ENCODE peak calls at places on chromosomes 11 and 22, in four cellular contexts. One of them, this sample, is unnamed.

GRCh38 chr22:32888976-32889375 is 87.5 kb downstream of the TIMP3 start:
- DNase-seq in upper lobe of right lung: no peak
- DNase-seq in tibial artery: no peak
- DNase-seq in BE2C: no peak
- DNase-seq in this sample: no peak

GRCh38 chr11:30801357-30801756 is 215.2 kb upstream of the MPPED2 start:
- DNase-seq in tibial artery: no peak
- DNase-seq in BE2C: no peak
- DNase-seq in upper lobe of right lung: no peak
- DNase-seq in this sample: no peak

GRCh38 chr22:29912605-29913398 is 29.8 kb downstream of the MTMR3 start:
- DNase-seq in tibial artery: no peak
- DNase-seq in BE2C: no peak
- DNase-seq in upper lobe of right lung: no peak
- DNase-seq in this sample: no peak

GRCh38 chr11:63504054-63504453 is 1.8 kb upstream of the LGALS12 start:
- DNase-seq in tibial artery: no peak
- DNase-seq in BE2C: no peak
- DNase-seq in upper lobe of right lung: no peak
- DNase-seq in this sample: no peak

GRCh38 chr11:119339581-119340334 is 925 bp downstream of the C1QTNF5 start:
- DNase-seq in BE2C: peak; percentile 76
- DNase-seq in upper lobe of right lung: peak; percentile 89
- DNase-seq in tibial artery: peak; percentile 84
- DNase-seq in this sample: peak; percentile 81

GRCh38 chr11:67271548-67272284 is 5.4 kb downstream of the GRK2 start:
- DNase-seq in tibial artery: peak; percentile 90
- DNase-seq in upper lobe of right lung: peak; percentile 67
- DNase-seq in BE2C: peak; percentile 88
- DNase-seq in this sample: no peak

GRCh38 chr11:110989734-110990133 is 255.8 kb upstream of the POU2AF2 start:
- DNase-seq in tibial artery: no peak
- DNase-seq in BE2C: no peak
- DNase-seq in upper lobe of right lung: no peak
- DNase-seq in this sample: no peak

GRCh38 chr11:83566948-83567347 is 280.8 kb upstream of the CCDC90B start:
- DNase-seq in upper lobe of right lung: no peak
- DNase-seq in BE2C: no peak
- DNase-seq in tibial artery: no peak
- DNase-seq in this sample: no peak

GRCh38 chr11:118076754-118077281 is at the start of gene TMPRSS4:
- DNase-seq in upper lobe of right lung: no peak
- DNase-seq in BE2C: no peak
- DNase-seq in tibial artery: no peak
- DNase-seq in this sample: no peak

GRCh38 chr11:40417627-40418026 is 1041.8 kb downstream of the LRRC4C start:
- DNase-seq in upper lobe of right lung: no peak
- DNase-seq in BE2C: no peak
- DNase-seq in tibial artery: no peak
- DNase-seq in this sample: no peak

GRCh38 chr11:121721961-121722360 is 269.2 kb upstream of the SORL1-AS1 start:
- DNase-seq in tibial artery: no peak
- DNase-seq in upper lobe of right lung: no peak
- DNase-seq in BE2C: no peak
- DNase-seq in this sample: no peak

GRCh38 chr11:72591785-72592490 is 82.3 kb downstream of the PDE2A start:
- DNase-seq in tibial artery: no peak
- DNase-seq in BE2C: no peak
- DNase-seq in upper lobe of right lung: no peak
- DNase-seq in this sample: no peak

GRCh38 chr11:134120143-134120850 is 51.4 kb downstream of the JAM3 start:
- DNase-seq in BE2C: no peak
- DNase-seq in upper lobe of right lung: no peak
- DNase-seq in tibial artery: peak; percentile 91
- DNase-seq in this sample: peak; percentile 53

GRCh38 chr22:19824197-19825015 is 30.3 kb downstream of the GNB1L start:
- DNase-seq in BE2C: peak; percentile 68
- DNase-seq in upper lobe of right lung: peak; percentile 57
- DNase-seq in tibial artery: peak; percentile 19
- DNase-seq in this sample: no peak

GRCh38 chr11:78265326-78265725 is 76.6 kb downstream of the USP35 start:
- DNase-seq in upper lobe of right lung: no peak
- DNase-seq in tibial artery: no peak
- DNase-seq in BE2C: no peak
- DNase-seq in this sample: no peak

GRCh38 chr11:10490398-10491232 is 35.6 kb downstream of the AMPD3 start:
- DNase-seq in tibial artery: peak; percentile 92
- DNase-seq in upper lobe of right lung: no peak
- DNase-seq in BE2C: no peak
- DNase-seq in this sample: peak; percentile 50

GRCh38 chr11:120184946-120185677 is 25.7 kb upstream of the OAF start:
- DNase-seq in upper lobe of right lung: peak; percentile 62
- DNase-seq in tibial artery: peak; percentile 70
- DNase-seq in BE2C: no peak
- DNase-seq in this sample: peak; percentile 82

GRCh38 chr22:38414009-38414395 is 41.0 kb downstream of the KCNJ4 start:
- DNase-seq in upper lobe of right lung: no peak
- DNase-seq in tibial artery: peak; percentile 23
- DNase-seq in BE2C: no peak
- DNase-seq in this sample: no peak

GRCh38 chr11:118212781-118213565 is 11.8 kb downstream of the JAML start:
- DNase-seq in tibial artery: no peak
- DNase-seq in upper lobe of right lung: no peak
- DNase-seq in BE2C: no peak
- DNase-seq in this sample: no peak

GRCh38 chr11:44621140-44621681 is 55.7 kb downstream of the CD82 start:
- DNase-seq in BE2C: peak; percentile 70
- DNase-seq in tibial artery: peak; percentile 82
- DNase-seq in upper lobe of right lung: peak; percentile 87
- DNase-seq in this sample: peak; percentile 80

GRCh38 chr11:74641289-74641688 is 48.9 kb downstream of the POLD3 start:
- DNase-seq in tibial artery: no peak
- DNase-seq in upper lobe of right lung: no peak
- DNase-seq in BE2C: no peak
- DNase-seq in this sample: no peak

GRCh38 chr11:20031155-20032001 is 128.9 kb downstream of the DBX1 start:
- DNase-seq in upper lobe of right lung: no peak
- DNase-seq in BE2C: no peak
- DNase-seq in tibial artery: no peak
- DNase-seq in this sample: no peak

GRCh38 chr11:64305691-64306562 is 603 bp downstream of the ESRRA start:
- DNase-seq in BE2C: peak; percentile 52
- DNase-seq in upper lobe of right lung: peak; percentile 91
- DNase-seq in tibial artery: peak; percentile 80
- DNase-seq in this sample: peak; percentile 70

GRCh38 chr22:25754527-25755202 is 12.7 kb downstream of the MYO18B start:
- DNase-seq in upper lobe of right lung: no peak
- DNase-seq in tibial artery: peak; percentile 97
- DNase-seq in BE2C: no peak
- DNase-seq in this sample: peak; percentile 84

GRCh38 chr11:65868076-65868667 is 4.4 kb downstream of the EFEMP2 start:
- DNase-seq in BE2C: peak; percentile 86
- DNase-seq in upper lobe of right lung: no peak
- DNase-seq in tibial artery: peak; percentile 69
- DNase-seq in this sample: peak; percentile 18

GRCh38 chr11:65493367-65494176 is 5.3 kb upstream of the MALAT1 start:
- DNase-seq in tibial artery: peak; percentile 97
- DNase-seq in upper lobe of right lung: peak; percentile 77
- DNase-seq in BE2C: no peak
- DNase-seq in this sample: peak; percentile 65

GRCh38 chr11:62001450-62002178 is 34.2 kb upstream of the FTH1 start:
- DNase-seq in BE2C: peak; percentile 10
- DNase-seq in tibial artery: peak; percentile 60
- DNase-seq in upper lobe of right lung: peak; percentile 66
- DNase-seq in this sample: no peak

GRCh38 chr11:14059491-14059890 is 97.0 kb downstream of the SPON1 start:
- DNase-seq in upper lobe of right lung: no peak
- DNase-seq in tibial artery: no peak
- DNase-seq in BE2C: no peak
- DNase-seq in this sample: no peak

GRCh38 chr11:19711911-19712280 is 741 bp upstream of the NAV2 start:
- DNase-seq in upper lobe of right lung: no peak
- DNase-seq in BE2C: no peak
- DNase-seq in tibial artery: no peak
- DNase-seq in this sample: no peak

GRCh38 chr11:1458340-1459218 is 28.0 kb downstream of the MOB2 start:
- DNase-seq in BE2C: peak; percentile 71
- DNase-seq in upper lobe of right lung: peak; percentile 91
- DNase-seq in tibial artery: peak; percentile 96
- DNase-seq in this sample: peak; percentile 54

DNA sequence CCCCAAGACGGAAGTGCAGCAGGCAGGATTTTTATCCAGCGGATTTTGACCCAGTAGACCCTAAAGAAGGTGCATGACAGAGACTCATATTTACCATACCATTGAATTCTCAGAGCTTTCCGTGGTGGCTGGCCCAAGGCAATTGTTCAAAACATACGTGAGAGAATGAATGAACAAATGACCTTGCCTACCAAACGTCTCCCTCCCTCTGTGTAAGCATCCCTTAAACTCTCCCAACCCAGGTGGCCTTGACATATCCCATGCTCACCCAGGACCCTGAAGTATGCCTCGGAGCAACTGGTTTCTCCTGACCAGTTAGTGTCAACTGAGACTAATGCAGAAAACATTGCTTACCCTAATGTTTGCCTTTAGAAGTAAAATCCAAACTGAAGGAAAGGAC is 154.9 kb downstream of the TEAD1 start:
- DNase-seq in tibial artery: no peak
- DNase-seq in BE2C: no peak
- DNase-seq in upper lobe of right lung: no peak
- DNase-seq in this sample: no peak
- H3K4me3 ChIP-seq in tibial artery: no peak overlapping the region
- H3K4me3 ChIP-seq in BE2C: no peak overlapping the region
- H3K4me3 ChIP-seq in upper lobe of right lung: no peak overlapping the region
- H3K4me3 ChIP-seq in this sample: peak overlapping the region; percentile 60

DNA sequence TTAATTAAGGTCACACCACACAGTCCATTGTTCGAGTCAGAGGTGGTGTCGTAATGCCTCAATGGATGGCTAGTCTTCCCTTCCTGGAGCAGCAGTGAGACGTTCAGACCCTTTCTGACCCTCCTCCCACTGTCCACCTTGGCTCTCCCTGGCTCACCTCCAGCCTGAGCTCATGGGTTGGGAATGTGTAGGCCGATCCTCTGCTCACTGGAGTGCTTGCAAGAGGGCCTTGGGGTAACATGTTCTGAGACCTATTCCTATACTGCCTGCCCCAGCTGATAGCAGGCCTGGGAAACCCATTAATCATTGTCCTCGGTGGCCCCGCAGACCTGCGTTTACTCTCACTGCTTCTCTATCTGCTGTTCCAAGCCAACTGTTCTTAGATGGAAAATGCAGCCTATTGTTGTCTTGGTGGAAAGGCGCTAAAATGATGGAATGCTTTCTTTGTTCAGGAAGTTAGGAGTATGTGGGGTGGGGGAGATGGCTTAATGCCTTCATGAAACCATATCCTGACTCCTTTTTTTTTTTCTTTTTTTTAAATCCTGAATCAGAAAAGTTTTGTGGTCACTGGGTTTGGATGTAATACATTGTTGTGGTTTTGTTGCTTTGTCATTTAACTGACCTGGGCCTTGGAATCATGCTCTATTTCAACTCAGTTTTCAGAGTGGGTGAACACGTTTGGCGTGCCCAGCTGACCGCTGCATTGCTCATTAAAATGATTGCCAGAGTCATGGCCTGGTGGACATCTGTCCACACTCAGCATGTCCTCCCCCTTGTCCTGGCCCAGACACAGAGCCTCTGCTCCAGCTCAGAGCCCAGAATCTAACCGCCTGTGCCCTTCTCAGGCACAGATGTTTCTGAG is 72.5 kb downstream of the MICAL2 start:
- DNase-seq in BE2C: no peak
- DNase-seq in upper lobe of right lung: no peak
- DNase-seq in tibial artery: no peak
- DNase-seq in this sample: peak; percentile 61
- TF ChIP-seq CTCF in BE2C: no peak
- TF ChIP-seq CTCF in upper lobe of right lung: no peak
- TF ChIP-seq CTCF in tibial artery: no peak
- TF ChIP-seq CTCF in this sample: no peak

GRCh38 chr11:131763193-131763890 is 392.9 kb downstream of the NTM start:
- DNase-seq in upper lobe of right lung: no peak
- DNase-seq in tibial artery: no peak
- DNase-seq in BE2C: no peak
- DNase-seq in this sample: no peak

GRCh38 chr11:131767421-131767820 is 397.0 kb downstream of the NTM start:
- DNase-seq in BE2C: no peak
- DNase-seq in tibial artery: no peak
- DNase-seq in upper lobe of right lung: no peak
- DNase-seq in this sample: no peak

GRCh38 chr11:131762346-131763110 is 392.1 kb downstream of the NTM start:
- DNase-seq in BE2C: no peak
- DNase-seq in upper lobe of right lung: no peak
- DNase-seq in tibial artery: no peak
- DNase-seq in this sample: no peak

GRCh38 chr11:131764126-131764525 is 393.7 kb downstream of the NTM start:
- DNase-seq in upper lobe of right lung: no peak
- DNase-seq in tibial artery: no peak
- DNase-seq in BE2C: no peak
- DNase-seq in this sample: no peak

GRCh38 chr11:131766637-131767036 is 396.2 kb downstream of the NTM start:
- DNase-seq in tibial artery: no peak
- DNase-seq in upper lobe of right lung: no peak
- DNase-seq in BE2C: no peak
- DNase-seq in this sample: no peak
- H3K4me3 ChIP-seq in tibial artery: no peak overlapping the region
- H3K4me3 ChIP-seq in upper lobe of right lung: no peak overlapping the region
- H3K4me3 ChIP-seq in BE2C: no peak overlapping the region
- H3K4me3 ChIP-seq in this sample: no peak overlapping the region

GRCh38 chr11:60122414-60123036 is 34.1 kb downstream of the MS4A2 start:
- DNase-seq in upper lobe of right lung: no peak
- DNase-seq in tibial artery: no peak
- DNase-seq in BE2C: no peak
- DNase-seq in this sample: no peak

GRCh38 chr11:60119708-60120107 is 31.2 kb downstream of the MS4A2 start:
- DNase-seq in tibial artery: no peak
- DNase-seq in upper lobe of right lung: no peak
- DNase-seq in BE2C: no peak
- DNase-seq in this sample: no peak

GRCh38 chr11:60116996-60117790 is 28.7 kb downstream of the MS4A2 start:
- DNase-seq in tibial artery: no peak
- DNase-seq in upper lobe of right lung: no peak
- DNase-seq in BE2C: no peak
- DNase-seq in this sample: no peak

GRCh38 chr11:60121259-60121658 is 32.8 kb downstream of the MS4A2 start:
- DNase-seq in BE2C: no peak
- DNase-seq in upper lobe of right lung: no peak
- DNase-seq in tibial artery: no peak
- DNase-seq in this sample: no peak

DNA sequence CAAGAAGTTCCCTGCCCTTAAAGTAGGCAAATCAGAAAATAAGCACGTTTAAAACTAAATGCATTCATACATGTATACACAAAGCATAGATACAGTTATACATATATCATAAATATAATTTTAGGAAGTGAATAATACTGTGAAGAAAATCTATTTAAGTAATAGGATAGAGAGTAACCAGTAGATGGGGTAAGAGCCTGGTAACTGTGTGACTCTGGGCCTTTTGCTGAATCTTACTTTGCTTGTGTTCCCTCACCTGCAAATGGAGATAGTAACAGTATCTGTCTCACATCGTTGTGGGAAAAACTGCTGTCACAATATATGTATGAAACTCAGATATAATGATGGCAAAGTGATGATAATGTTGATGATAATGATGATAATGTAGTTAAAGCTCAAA is 29.9 kb downstream of the MS4A2 start:
- DNase-seq in BE2C: no peak
- DNase-seq in upper lobe of right lung: no peak
- DNase-seq in tibial artery: no peak
- DNase-seq in this sample: no peak
- TF ChIP-seq CTCF in BE2C: no peak
- TF ChIP-seq CTCF in upper lobe of right lung: peak; percentile 5
- TF ChIP-seq CTCF in tibial artery: no peak
- TF ChIP-seq CTCF in this sample: no peak